ENCODE peak calls at places on chromosome X, in five cellular contexts. E is uterus, A is hepatocyte, O is left lung, N is A549. P is an unnamed sample.

GRCh38 chrX:146707781-146708180 is 101.8 kb upstream of the CXorf51B start:
- DNase-seq in E (no peak), A (peak), O (no peak), N (no peak), P (no peak)

GRCh38 chrX:20060961-20061868 is 55.5 kb downstream of the MAP7D2 start:
- DNase-seq in E (no peak), A (no peak), O (no peak), N (no peak), P (peak)

GRCh38 chrX:112672788-112673560 is 6.8 kb downstream of the LHFPL1 start:
- DNase-seq in E (no peak), A (no peak), O (no peak), N (no peak), P (no peak)

GRCh38 chrX:86171366-86171765 is 23.1 kb downstream of the DACH2 start:
- DNase-seq in E (no peak), A (peak), O (no peak), N (no peak), P (no peak)

GRCh38 chrX:68183612-68184214 is 249.6 kb downstream of the OPHN1 start:
- DNase-seq in E (no peak), A (peak), O (no peak), N (peak), P (no peak)

GRCh38 chrX:124113799-124114600 is 152.5 kb downstream of the STAG2 start:
- DNase-seq in E (no peak), A (no peak), O (no peak), N (no peak), P (peak)

GRCh38 chrX:637660-638481 is 7.3 kb downstream of the SHOX start:
- DNase-seq in E (no peak), A (no peak), O (no peak), N (no peak), P (no peak)

GRCh38 chrX:63281465-63281864 is 69.7 kb downstream of the SPIN4 start:
- DNase-seq in E (no peak), A (no peak), O (no peak), N (no peak), P (no peak)

GRCh38 chrX:39815621-39816020 is 282.1 kb downstream of the BCOR start:
- DNase-seq in E (no peak), A (no peak), O (no peak), N (no peak), P (no peak)

GRCh38 chrX:18722500-18723071 is 15.1 kb downstream of the PPEF1 start:
- DNase-seq in E (no peak), A (no peak), O (no peak), N (no peak), P (no peak)

GRCh38 chrX:18725316-18725943 is 18.0 kb downstream of the PPEF1 start:
- DNase-seq in E (no peak), A (no peak), O (no peak), N (no peak), P (no peak)

GRCh38 chrX:18719852-18720251 is 12.4 kb downstream of the PPEF1 start:
- DNase-seq in E (no peak), A (no peak), O (no peak), N (no peak), P (no peak)

DNA sequence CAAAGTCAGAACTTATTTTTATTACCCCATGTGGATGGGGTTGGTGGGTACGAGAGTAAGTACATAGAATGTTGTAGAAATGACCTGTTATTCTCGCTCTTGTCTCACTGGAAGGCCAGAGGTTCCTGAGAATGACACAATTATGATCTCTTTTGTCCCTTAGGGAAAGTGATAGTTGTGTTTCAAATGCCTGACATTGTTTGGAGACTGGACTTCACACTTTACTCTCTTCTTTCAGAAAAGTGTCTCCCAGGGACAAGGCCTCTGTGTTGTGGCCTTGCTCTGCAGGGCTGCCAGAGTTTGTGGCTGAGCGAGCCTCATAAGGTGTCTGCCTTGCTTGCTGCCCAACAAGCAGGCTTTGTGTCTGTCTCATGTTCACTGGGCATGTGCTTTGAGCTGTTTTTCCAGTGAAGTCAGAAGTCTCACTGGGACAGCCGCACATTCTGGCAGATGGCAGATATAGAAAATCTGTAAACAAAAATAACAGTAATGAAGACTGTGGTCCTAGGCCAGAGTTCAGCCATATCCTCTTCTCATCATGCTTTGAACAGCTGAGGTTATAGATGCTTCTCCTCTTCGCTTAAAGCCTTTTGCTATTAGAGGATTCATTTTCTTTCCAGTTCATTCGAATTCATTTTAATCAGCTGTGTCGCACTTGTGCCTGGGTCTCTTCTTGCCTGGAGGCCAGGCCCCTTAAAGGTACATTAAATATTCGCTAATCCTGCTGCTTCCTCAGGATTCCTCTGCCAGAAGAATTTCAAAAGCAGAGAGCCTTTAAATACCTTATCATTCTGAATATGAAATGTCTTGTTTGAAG is 14.4 kb downstream of the PPEF1 start:
- DNase-seq in E (no peak), A (no peak), O (no peak), N (no peak), P (no peak)
- H3K27ac ChIP-seq in E (no peak), A (peak), O (no peak), N (peak), P (no peak)

GRCh38 chrX:126137899-126138298 is 28.2 kb downstream of the DCAF12L2 start:
- DNase-seq in E (no peak), A (peak), O (no peak), N (no peak), P (no peak)
- TF ChIP-seq CTCF in E (no peak), A (peak), O (no peak), N (no peak), P (no peak)

GRCh38 chrX:118420462-118420861 is 74.6 kb downstream of the WDR44 start:
- DNase-seq in E (no peak), A (peak), O (no peak), N (no peak), P (no peak)
- H3K27ac ChIP-seq in E (peak), A (peak), O (no peak), N (no peak), P (no peak)

GRCh38 chrX:80808160-80808735 is 1.4 kb downstream of the BRWD3 start:
- DNase-seq in E (peak), A (peak), O (no peak), N (peak), P (peak)

GRCh38 chrX:80808854-80809493 is 703 bp downstream of the BRWD3 start:
- DNase-seq in E (peak), A (peak), O (no peak), N (peak), P (peak)

GRCh38 chrX:80810365-80810978 is 795 bp upstream of the BRWD3 start:
- DNase-seq in E (no peak), A (no peak), O (no peak), N (peak), P (no peak)

GRCh38 chrX:80816051-80816450 is 6.4 kb upstream of the BRWD3 start:
- DNase-seq in E (no peak), A (no peak), O (no peak), N (no peak), P (no peak)

GRCh38 chrX:80812176-80812575 is 2.5 kb upstream of the BRWD3 start:
- DNase-seq in E (no peak), A (peak), O (no peak), N (no peak), P (peak)
- TF ChIP-seq CTCF in E (no peak), A (no peak), O (no peak), N (no peak), P (peak)

DNA sequence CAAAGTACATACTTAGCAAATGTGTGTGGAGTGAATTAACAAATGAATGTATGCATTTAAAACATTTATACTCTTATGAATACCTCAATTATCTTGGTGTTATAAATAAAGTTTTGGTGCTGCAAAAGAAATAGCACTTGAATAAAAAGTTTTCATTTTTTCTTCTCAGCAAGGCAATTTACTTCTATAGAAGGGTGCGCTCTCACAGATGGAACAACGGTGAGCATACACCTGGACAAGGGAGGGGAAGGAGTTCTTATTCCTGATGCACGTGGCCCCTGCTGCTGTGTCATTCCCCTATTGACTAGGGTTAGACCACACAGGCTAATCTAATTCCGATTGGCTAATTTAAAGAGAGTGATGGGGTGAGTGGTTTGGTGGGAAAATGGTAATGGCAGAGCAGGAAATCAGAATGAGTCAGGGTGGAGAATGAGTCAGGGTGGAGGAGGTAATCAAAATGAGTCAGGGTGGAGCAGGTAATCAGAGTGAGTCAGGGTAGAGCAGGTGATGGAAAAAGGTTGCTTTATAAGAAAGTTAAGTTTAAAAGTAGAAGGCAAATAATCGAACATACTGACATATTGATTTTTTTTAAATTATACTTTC is 28.2 kb upstream of the PGK1 start:
- DNase-seq in E (no peak), A (no peak), O (no peak), N (no peak), P (no peak)
- H3K27ac ChIP-seq in E (no peak), A (no peak), O (no peak), N (no peak), P (no peak)

DNA sequence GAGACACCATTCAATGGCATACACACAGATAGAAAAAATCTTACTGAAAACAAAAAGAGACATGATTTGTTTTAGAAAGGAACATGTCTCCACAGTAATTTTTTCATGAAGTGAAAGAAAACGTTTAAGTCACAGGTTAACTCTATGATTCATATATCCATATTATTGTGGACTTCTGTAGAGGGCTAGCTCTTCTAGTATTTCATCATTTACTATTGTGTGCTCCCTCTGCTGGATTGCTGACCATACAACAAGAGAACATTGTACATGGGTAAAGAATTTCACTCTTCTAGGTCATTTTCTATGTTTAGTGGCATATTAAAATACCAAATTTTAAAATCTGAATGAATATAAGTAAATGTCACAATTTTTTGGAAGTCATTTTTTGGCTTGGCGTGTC is 91.8 kb upstream of the POU3F4 start:
- DNase-seq in E (no peak), A (peak), O (no peak), N (no peak), P (no peak)
- TF ChIP-seq CTCF in E (no peak), A (peak), O (no peak), N (no peak), P (no peak)

GRCh38 chrX:56233682-56234081 is 1.5 kb downstream of the KLF8 start:
- DNase-seq in E (peak), A (peak), O (peak), N (no peak), P (no peak)

GRCh38 chrX:56231706-56232105 is 450 bp upstream of the KLF8 start:
- DNase-seq in E (no peak), A (no peak), O (no peak), N (no peak), P (no peak)

GRCh38 chrX:56233100-56233499 is 944 bp downstream of the KLF8 start:
- DNase-seq in E (peak), A (peak), O (no peak), N (no peak), P (no peak)

GRCh38 chrX:56228914-56229313 is 3.2 kb upstream of the KLF8 start:
- DNase-seq in E (no peak), A (no peak), O (no peak), N (no peak), P (no peak)

GRCh38 chrX:56232221-56233082 is at the start of gene KLF8:
- DNase-seq in E (peak), A (peak), O (peak), N (no peak), P (no peak)
- H3K27ac ChIP-seq in E (peak), A (peak), O (peak), N (no peak), P (peak)

GRCh38 chrX:136200466-136200865 is 50.7 kb downstream of the MAP7D3 start:
- DNase-seq in E (no peak), A (no peak), O (no peak), N (peak), P (no peak)
- TF ChIP-seq CTCF in E (peak), A (no peak), O (no peak), N (peak), P (peak)